ENCODE peak calls at places on chromosomes 6 and 20, in seven cellular contexts. A is T-helper 2 cell; Z is ACHN; S is activated T-helper 1 cell treated with anti-CD3 and anti-CD28 coated beads, Interleukin-12 subunit alpha, Interleukin-12 subunit beta, Interleukin-2, Interleukin-4 antibody, amounts not matched to agents 30 ng/mL and 10 ng/mL and 1 ng/mL, durations not matched to agents 14 hours and 24 hours and 36 hours; C is stimulated activated CD4-positive, alpha-beta T cell treated with anti-CD3 and anti-CD28 coated beads, TNF-alpha, amount 100 ng/mL, for 4 hours; F is left cardiac atrium; L is endothelial cell. D is an unnamed sample.

GRCh38 chr6:33749401-33749800 is 2.7 kb upstream of the IP6K3 start:
- DNase-seq in A (no peak), Z (no peak), S (no peak), C (no peak), F (no peak), L (no peak), D (no peak)

GRCh38 chr20:5073154-5074049 is 46.4 kb downstream of the PCNA start:
- DNase-seq in A (no peak), Z (peak; percentile 24), S (no peak), C (no peak), F (peak; percentile 94), L (no peak), D (peak; percentile 45)

GRCh38 chr20:30168800-30169138 is 1088.7 kb upstream of the DEFB115 start:
- DNase-seq in A (no peak), Z (no peak), S (no peak), C (no peak), F (no peak), L (no peak), D (no peak)

GRCh38 chr6:100726741-100727140 is 154.4 kb downstream of the ASCC3 start:
- DNase-seq in A (no peak), Z (peak; percentile 17), S (no peak), C (no peak), F (no peak), L (no peak), D (no peak)

GRCh38 chr6:37168809-37169457 is 1.0 kb upstream of the PIM1 start:
- DNase-seq in A (no peak), Z (no peak), S (no peak), C (peak; percentile 15), F (no peak), L (no peak), D (no peak)

GRCh38 chr20:31516651-31517050 is 2.4 kb downstream of the HM13 start:
- DNase-seq in A (no peak), Z (no peak), S (peak; percentile 16), C (no peak), F (no peak), L (no peak), D (no peak)

GRCh38 chr6:29797120-29797519 is 30.5 kb upstream of the HLA-G start:
- DNase-seq in A (no peak), Z (no peak), S (no peak), C (no peak), F (no peak), L (no peak), D (no peak)

GRCh38 chr6:97053643-97054411 is 129.3 kb downstream of the KLHL32 start:
- DNase-seq in A (no peak), Z (peak; percentile 24), S (no peak), C (no peak), F (no peak), L (no peak), D (no peak)

GRCh38 chr20:23374441-23374840 is 12.5 kb downstream of the GZF1 start:
- DNase-seq in A (no peak), Z (no peak), S (no peak), C (no peak), F (no peak), L (no peak), D (no peak)

GRCh38 chr20:13455713-13456112 is 183.0 kb downstream of the TASP1 start:
- DNase-seq in A (no peak), Z (no peak), S (no peak), C (no peak), F (no peak), L (no peak), D (no peak)

GRCh38 chr6:137148291-137149076 is 25.0 kb downstream of the IL22RA2 start:
- DNase-seq in A (no peak), Z (no peak), S (no peak), C (no peak), F (no peak), L (no peak), D (no peak)

GRCh38 chr20:478949-479429 is 16.7 kb upstream of the TBC1D20 start:
- DNase-seq in A (no peak), Z (peak; percentile 67), S (peak; percentile 25), C (no peak), F (no peak), L (peak; percentile 38), D (peak; percentile 53)

GRCh38 chr6:74182992-74183391 is 487.0 kb downstream of the CD109 start:
- DNase-seq in A (no peak), Z (no peak), S (no peak), C (no peak), F (no peak), L (no peak), D (no peak)

GRCh38 chr20:44527716-44528199 is 5.9 kb upstream of the SERINC3 start:
- DNase-seq in A (no peak), Z (no peak), S (no peak), C (no peak), F (no peak), L (no peak), D (no peak)

D was measured in putamen.